ENCODE peak calls at places on chromosomes 7 and 10, in eight cellular contexts. K, C, J, Z, N, X, V and H are unnamed samples.

GRCh38 chr10:91511549-91512330 is 101.6 kb downstream of the HECTD2 start:
- DNase-seq in X (no peak), Z (no peak), K (no peak), J (no peak), V (peak; percentile 90), C (no peak), N (no peak), H (peak; percentile 31)

GRCh38 chr7:14691597-14692203 is 210.9 kb downstream of the DGKB start:
- DNase-seq in V (peak; percentile 30), N (peak; percentile 40), J (peak; percentile 84), X (peak; percentile 74), Z (peak; percentile 67), C (peak; percentile 32), K (peak; percentile 87), H (no peak)

GRCh38 chr7:111400088-111400487 is 162.2 kb downstream of the IMMP2L start:
- DNase-seq in N (no peak), C (no peak), Z (no peak), V (no peak), X (no peak), J (no peak), K (no peak), H (no peak)

GRCh38 chr10:90849956-90850749 is 7.7 kb downstream of the HTR7 start:
- DNase-seq in C (no peak), X (no peak), J (no peak), V (peak; percentile 18), N (no peak), Z (no peak), K (no peak), H (no peak)

GRCh38 chr7:70177166-70177565 is 578.9 kb downstream of the AUTS2 start:
- DNase-seq in C (no peak), X (no peak), K (no peak), N (no peak), J (no peak), V (no peak), Z (no peak), H (no peak)

GRCh38 chr7:91126762-91127161 is 137.5 kb upstream of the FZD1 start:
- DNase-seq in K (no peak), X (no peak), V (no peak), C (no peak), J (no peak), Z (no peak), N (no peak), H (no peak)

GRCh38 chr7:129497156-129497555 is 5.2 kb upstream of the SMKR1 start:
- DNase-seq in K (no peak), X (no peak), C (no peak), V (no peak), N (no peak), Z (no peak), J (peak; percentile 25), H (no peak)

GRCh38 chr7:12518920-12519681 is 51.4 kb upstream of the SCIN start:
- DNase-seq in Z (no peak), C (no peak), N (no peak), K (no peak), X (no peak), J (no peak), V (no peak), H (peak; percentile 30)

GRCh38 chr10:103583871-103584215 is 90.3 kb downstream of the NEURL1 start:
- DNase-seq in J (no peak), Z (no peak), K (no peak), X (no peak), N (no peak), V (no peak), C (no peak), H (no peak)

GRCh38 chr10:48638158-48638557 is 33.3 kb upstream of the ARHGAP22 start:
- DNase-seq in Z (no peak), K (no peak), C (no peak), X (no peak), N (no peak), V (no peak), J (no peak), H (no peak)

GRCh38 chr7:95905165-95905564 is 132.8 kb downstream of the DYNC1I1 start:
- DNase-seq in K (no peak), N (no peak), C (no peak), Z (no peak), V (no peak), X (no peak), J (no peak), H (no peak)

GRCh38 chr10:1156921-1157614 is 100.9 kb downstream of the WDR37 start:
- DNase-seq in X (no peak), K (peak; percentile 2), Z (peak; percentile 25), V (no peak), N (no peak), C (no peak), J (no peak), H (no peak)

GRCh38 chr10:34576789-34577188 is 238.3 kb downstream of the PARD3 start:
- DNase-seq in C (no peak), K (no peak), N (no peak), Z (no peak), X (no peak), J (no peak), V (no peak), H (no peak)

GRCh38 chr7:135620980-135621850 is 41.1 kb upstream of the STMP1 start:
- DNase-seq in V (peak; percentile 91), C (peak; percentile 73), J (peak; percentile 66), Z (no peak), N (no peak), X (peak; percentile 80), K (peak; percentile 82), H (peak; percentile 23)

GRCh38 chr7:55305130-55305529 is 60.0 kb upstream of the LANCL2 start:
- DNase-seq in V (no peak), J (no peak), C (no peak), N (no peak), Z (no peak), K (no peak), X (no peak), H (no peak)

GRCh38 chr10:88120075-88120474 is 256.6 kb downstream of the PTEN start:
- DNase-seq in Z (no peak), V (no peak), X (no peak), N (no peak), C (no peak), J (no peak), K (no peak), H (no peak)

GRCh38 chr7:127587663-127588018 is 570 bp upstream of the ARF5 start:
- DNase-seq in V (no peak), J (peak; percentile 64), Z (no peak), N (no peak), X (no peak), K (peak; percentile 22), C (no peak), H (no peak)
- TF ChIP-seq POLR2A in V (no peak), J (no peak), Z (no peak), N (no peak), X (no peak), K (no peak), C (peak; percentile 2), H (no peak)

DNA sequence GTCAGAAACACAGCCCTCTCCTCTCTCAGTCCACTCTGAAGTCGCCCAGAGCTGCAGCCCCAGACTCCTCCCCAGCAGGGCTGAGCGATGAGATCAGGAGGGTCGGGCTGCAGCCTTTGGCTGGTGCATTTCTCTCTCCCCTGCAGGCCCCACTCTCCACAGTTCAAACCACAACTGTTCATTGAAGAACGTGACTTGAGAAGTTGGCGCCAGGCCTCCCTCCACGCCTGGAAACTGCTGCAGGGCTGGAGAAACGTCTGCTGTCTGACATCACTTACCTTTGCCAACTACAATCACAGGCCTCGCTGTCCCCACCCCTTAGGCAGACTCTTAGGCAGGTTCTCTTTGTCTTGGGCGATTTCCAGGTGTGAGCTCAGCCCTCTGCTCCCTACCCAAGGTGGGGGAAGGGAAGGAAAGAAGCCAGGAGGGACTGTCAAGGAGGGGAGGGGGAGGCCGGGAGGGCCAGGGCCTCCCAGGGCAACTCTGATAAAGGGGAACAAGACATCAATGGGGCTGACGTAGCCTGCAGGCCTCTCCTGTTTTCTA is 32.8 kb downstream of the CALML5 start:
- DNase-seq in N (peak; percentile 87), J (peak; percentile 75), V (peak; percentile 82), Z (peak; percentile 88), K (peak; percentile 41), C (no peak), X (no peak), H (no peak)
- TF ChIP-seq POLR2A in N (no peak), J (no peak), V (no peak), Z (no peak), K (no peak), C (no peak), X (no peak), H (no peak)

DNA sequence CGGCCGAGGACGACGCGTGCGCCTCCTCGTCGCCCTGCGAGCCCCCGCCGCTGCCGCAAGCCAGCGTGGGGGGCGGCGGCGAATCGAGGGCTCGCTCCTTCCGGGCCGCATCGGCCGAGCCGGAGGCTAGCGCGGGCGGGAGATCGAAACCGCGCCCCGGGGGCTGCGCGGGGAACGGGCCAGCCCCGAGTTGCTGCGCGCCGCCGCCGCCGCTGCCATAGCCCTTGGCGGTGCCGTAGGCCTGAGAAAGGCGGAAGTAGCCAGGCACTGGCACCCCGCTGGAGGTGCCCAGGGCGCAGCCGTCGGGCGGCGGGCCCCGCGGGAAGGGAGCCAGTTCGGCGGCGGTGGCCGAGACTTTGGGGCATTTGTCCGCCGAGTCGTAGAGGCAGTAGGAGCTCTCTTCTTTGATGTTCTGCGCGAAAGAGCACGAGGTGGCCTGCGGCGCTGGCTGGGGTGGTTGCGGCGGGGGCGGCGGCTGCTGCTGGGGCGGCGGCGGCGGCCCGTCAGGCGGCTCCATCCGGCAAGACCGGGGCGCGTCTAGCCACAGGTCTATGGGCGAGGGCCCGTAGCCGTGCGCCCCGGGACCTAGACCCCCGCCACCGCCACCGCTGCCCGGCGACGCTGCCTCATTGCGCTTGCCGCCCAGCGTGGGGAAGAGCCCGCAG is 576 bp downstream of the HOXA10 start:
- DNase-seq in J (peak; percentile 53), N (peak; percentile 28), V (no peak), C (no peak), Z (peak; percentile 74), K (no peak), X (no peak), H (peak; percentile 97)
- TF ChIP-seq POLR2A in J (no peak), N (no peak), V (no peak), C (no peak), Z (no peak), K (no peak), X (no peak), H (peak; percentile 66)

GRCh38 chr10:116899626-116900025 is 50.3 kb downstream of the ENO4 start:
- DNase-seq in N (no peak), C (no peak), X (no peak), K (no peak), V (no peak), Z (no peak), J (no peak), H (no peak)
- TF ChIP-seq POLR2A in N (no peak), C (no peak), X (no peak), K (no peak), V (no peak), Z (no peak), J (no peak), H (no peak)

GRCh38 chr7:44961844-44962482 is 16.9 kb downstream of the MYO1G start:
- DNase-seq in J (no peak), V (no peak), Z (no peak), N (no peak), C (no peak), K (no peak), X (no peak), H (no peak)
- TF ChIP-seq POLR2A in J (no peak), V (no peak), Z (no peak), N (no peak), C (no peak), K (no peak), X (no peak), H (no peak)